ENCODE peak calls at places on chromosomes 16 and 17, in eight cellular contexts. U, X, D, G, S, M, L and V are unnamed samples.

GRCh38 chr17:49390548-49391324 is 23.9 kb downstream of the PHB1 start:
- ATAC-seq in U (no peak), X (peak), D (no peak), G (peak), S (peak), M (peak), L (peak), V (peak)

GRCh38 chr16:11060364-11060763 is 116.0 kb downstream of the CLEC16A start:
- ATAC-seq in U (no peak), X (no peak), D (no peak), G (no peak), S (no peak), M (no peak), L (no peak), V (no peak)

GRCh38 chr16:57723170-57723569 is 12.4 kb upstream of the KATNB1 start:
- ATAC-seq in U (no peak), X (no peak), D (no peak), G (peak), S (no peak), M (no peak), L (no peak), V (no peak)

GRCh38 chr17:32206816-32207215 is 58.8 kb upstream of the RHBDL3 start:
- ATAC-seq in U (no peak), X (no peak), D (no peak), G (no peak), S (no peak), M (no peak), L (no peak), V (no peak)

GRCh38 chr17:19426631-19427030 is 15.6 kb downstream of the RNF112 start:
- ATAC-seq in U (no peak), X (no peak), D (no peak), G (no peak), S (no peak), M (no peak), L (no peak), V (no peak)

GRCh38 chr16:21953541-21953902 is 361 bp downstream of the UQCRC2 start:
- ATAC-seq in U (peak), X (peak), D (peak), G (peak), S (no peak), M (no peak), L (peak), V (no peak)

GRCh38 chr16:67723151-67723915 is 4.2 kb upstream of the GFOD2 start:
- ATAC-seq in U (no peak), X (no peak), D (no peak), G (no peak), S (no peak), M (no peak), L (no peak), V (no peak)

GRCh38 chr17:17433260-17433659 is 43.5 kb upstream of the MED9 start:
- ATAC-seq in U (no peak), X (no peak), D (no peak), G (peak), S (no peak), M (no peak), L (peak), V (no peak)

GRCh38 chr16:89523680-89524344 is 15.6 kb downstream of the SPG7 start:
- ATAC-seq in U (no peak), X (no peak), D (no peak), G (peak), S (no peak), M (no peak), L (no peak), V (no peak)

GRCh38 chr17:68600881-68601564 is at the start of gene FAM20A:
- ATAC-seq in U (peak), X (peak), D (peak), G (peak), S (peak), M (no peak), L (peak), V (no peak)

GRCh38 chr17:66982011-66982508 is 17.6 kb downstream of the CACNG4 start:
- ATAC-seq in U (no peak), X (no peak), D (no peak), G (no peak), S (no peak), M (no peak), L (no peak), V (no peak)

GRCh38 chr17:66399441-66399840 is 97.0 kb downstream of the PRKCA start:
- ATAC-seq in U (peak), X (peak), D (peak), G (peak), S (peak), M (peak), L (no peak), V (peak)

GRCh38 chr16:88973415-88974050 is 3.5 kb downstream of the CBFA2T3 start:
- ATAC-seq in U (no peak), X (no peak), D (no peak), G (no peak), S (no peak), M (no peak), L (no peak), V (no peak)

GRCh38 chr17:52128721-52129120 is 29.8 kb downstream of the CA10 start:
- ATAC-seq in U (no peak), X (no peak), D (no peak), G (no peak), S (no peak), M (no peak), L (no peak), V (no peak)

GRCh38 chr17:4898927-4899326 is 409 bp upstream of the C17orf107 start:
- ATAC-seq in U (peak), X (no peak), D (peak), G (no peak), S (peak), M (no peak), L (peak), V (no peak)

GRCh38 chr16:30700491-30700890 is 1.5 kb downstream of the SRCAP start:
- ATAC-seq in U (no peak), X (no peak), D (no peak), G (no peak), S (no peak), M (no peak), L (no peak), V (no peak)

GRCh38 chr17:13885953-13886889 is 183.1 kb upstream of the COX10 start:
- ATAC-seq in U (no peak), X (no peak), D (no peak), G (no peak), S (no peak), M (no peak), L (peak), V (no peak)

GRCh38 chr17:63477471-63478440 is 895 bp downstream of the ACE start:
- ATAC-seq in U (no peak), X (peak), D (peak), G (no peak), S (peak), M (no peak), L (peak), V (peak)

GRCh38 chr17:53353919-53354351 is 468.8 kb upstream of the KIF2B start:
- ATAC-seq in U (no peak), X (no peak), D (no peak), G (no peak), S (no peak), M (no peak), L (no peak), V (no peak)

GRCh38 chr16:68473358-68474064 is 25.2 kb upstream of the SMPD3 start:
- ATAC-seq in U (no peak), X (no peak), D (no peak), G (peak), S (no peak), M (no peak), L (peak), V (no peak)

GRCh38 chr17:16989230-16989952 is 17.5 kb upstream of the TNFRSF13B start:
- ATAC-seq in U (no peak), X (no peak), D (peak), G (no peak), S (no peak), M (peak), L (no peak), V (peak)

GRCh38 chr16:86540894-86541293 is 14.1 kb downstream of the MTHFSD start:
- ATAC-seq in U (no peak), X (no peak), D (no peak), G (no peak), S (no peak), M (no peak), L (no peak), V (no peak)

GRCh38 chr17:49514374-49514738 is 19.3 kb downstream of the NGFR start:
- ATAC-seq in U (no peak), X (no peak), D (no peak), G (no peak), S (no peak), M (no peak), L (no peak), V (no peak)

GRCh38 chr16:78985736-78986605 is 614.6 kb downstream of the MAF start:
- ATAC-seq in U (no peak), X (no peak), D (no peak), G (no peak), S (no peak), M (no peak), L (no peak), V (no peak)

GRCh38 chr17:15464211-15464610 is 3.2 kb downstream of the CDRT4 start:
- ATAC-seq in U (no peak), X (no peak), D (no peak), G (no peak), S (no peak), M (no peak), L (peak), V (no peak)

GRCh38 chr17:50176559-50177471 is 11.0 kb downstream of the SGCA start:
- ATAC-seq in U (no peak), X (no peak), D (no peak), G (no peak), S (no peak), M (no peak), L (no peak), V (no peak)

GRCh38 chr16:82655315-82655714 is 28.5 kb downstream of the CDH13 start:
- ATAC-seq in U (peak), X (peak), D (peak), G (no peak), S (peak), M (peak), L (peak), V (peak)

GRCh38 chr16:75078886-75079285 is 37.7 kb downstream of the LDHD start:
- ATAC-seq in U (no peak), X (no peak), D (no peak), G (no peak), S (no peak), M (no peak), L (no peak), V (no peak)

GRCh38 chr16:79007614-79008013 is 592.9 kb downstream of the MAF start:
- ATAC-seq in U (no peak), X (peak), D (no peak), G (no peak), S (peak), M (peak), L (no peak), V (peak)

GRCh38 chr16:3698941-3699340 is 18.4 kb downstream of the TRAP1 start:
- ATAC-seq in U (no peak), X (peak), D (peak), G (no peak), S (no peak), M (no peak), L (no peak), V (no peak)

GRCh38 chr17:39083270-39083669 is 68.2 kb downstream of the PLXDC1 start:
- ATAC-seq in U (no peak), X (no peak), D (no peak), G (no peak), S (no peak), M (no peak), L (no peak), V (no peak)

GRCh38 chr17:9028171-9028570 is 6.9 kb downstream of the NTN1 start:
- ATAC-seq in U (no peak), X (no peak), D (no peak), G (peak), S (no peak), M (no peak), L (no peak), V (no peak)

GRCh38 chr16:414395-415169 is 10.9 kb upstream of the RAB11FIP3 start:
- ATAC-seq in U (no peak), X (no peak), D (no peak), G (no peak), S (no peak), M (no peak), L (no peak), V (no peak)

GRCh38 chr16:81513204-81514040 is 68.8 kb downstream of the CMIP start:
- ATAC-seq in U (peak), X (no peak), D (no peak), G (peak), S (no peak), M (no peak), L (peak), V (no peak)

GRCh38 chr17:9899280-9900018 is 5.6 kb downstream of the RCVRN start:
- ATAC-seq in U (no peak), X (no peak), D (no peak), G (peak), S (no peak), M (no peak), L (no peak), V (no peak)

GRCh38 chr17:13337864-13338371 is 263.8 kb downstream of the HS3ST3A1 start:
- ATAC-seq in U (peak), X (no peak), D (no peak), G (peak), S (no peak), M (no peak), L (no peak), V (no peak)

GRCh38 chr17:82912571-82913089 is 72.8 kb upstream of the ZNF750 start:
- ATAC-seq in U (no peak), X (no peak), D (no peak), G (no peak), S (no peak), M (no peak), L (peak), V (no peak)

GRCh38 chr17:83073389-83074063 is 5.9 kb upstream of the METRNL start:
- ATAC-seq in U (no peak), X (no peak), D (no peak), G (no peak), S (peak), M (no peak), L (peak), V (peak)

GRCh38 chr16:2596747-2597559 is 59.1 kb downstream of the PDPK1 start:
- ATAC-seq in U (no peak), X (no peak), D (no peak), G (no peak), S (no peak), M (no peak), L (no peak), V (no peak)